ENCODE peak calls at places on chromosomes 4 and X, in eight cellular contexts. B is heart right ventricle; F is MCF 10A; Y is gastrocnemius medialis; N is NCI-H2171 treated with DMSO at 0.1 percent for 48 hours; H is HEK293T; D is CD8-positive, alpha-beta memory T cell; Q is Right ventricle myocardium inferior. O is an unnamed sample.

GRCh38 chr4:136650541-136651277 is 881.6 kb downstream of the PCDH18 start:
- DNase-seq in B (no peak), F (peak), Y (no peak), N (peak), H (no peak), D (no peak), Q (no peak), O (no peak)

GRCh38 chr4:138138774-138139173 is 103.4 kb downstream of the SLC7A11 start:
- DNase-seq in B (no peak), F (no peak), Y (no peak), N (no peak), H (no peak), D (no peak), Q (no peak), O (no peak)

GRCh38 chrX:107628662-107629532 is 587 bp downstream of the PRPS1 start:
- DNase-seq in B (peak), F (peak), Y (peak), N (peak), H (peak), D (peak), Q (no peak), O (peak)

GRCh38 chrX:21800344-21800770 is 39.1 kb upstream of the MBTPS2 start:
- DNase-seq in B (no peak), F (peak), Y (peak), N (no peak), H (no peak), D (no peak), Q (no peak), O (no peak)

GRCh38 chrX:130111220-130111934 is 1.1 kb upstream of the ELF4 start:
- DNase-seq in B (no peak), F (peak), Y (no peak), N (no peak), H (no peak), D (no peak), Q (no peak), O (no peak)

GRCh38 chr4:115537387-115537786 is 424.0 kb upstream of the NDST4 start:
- DNase-seq in B (no peak), F (peak), Y (no peak), N (peak), H (no peak), D (no peak), Q (no peak), O (no peak)

GRCh38 chrX:1384738-1385250 is 7.1 kb downstream of the SLC25A6 start:
- DNase-seq in B (no peak), F (no peak), Y (peak), N (no peak), H (no peak), D (no peak), Q (no peak), O (no peak)

GRCh38 chr4:51849430-51849829 is 6.5 kb downstream of the DCUN1D4 start:
- DNase-seq in B (no peak), F (no peak), Y (no peak), N (no peak), H (no peak), D (no peak), Q (no peak), O (no peak)

O was measured in effector CD4-positive, alpha-beta T cell.